ENCODE peak calls at places on chromosomes 4 and X, in six cellular contexts. One of them, this sample, is unnamed.

GRCh38 chr4:11189756-11190155 is 238.9 kb downstream of the HS3ST1 start:
- DNase-seq in activated naive CD4-positive, alpha-beta T cell treated with anti-CD3 and anti-CD28 coated beads, Interleukin-2, amount 50 U/mL, for 72 hours: no peak
- DNase-seq in mammary epithelial cell: no peak
- DNase-seq in uterus: no peak
- DNase-seq in DMS153: no peak
- DNase-seq in transverse colon: no peak
- DNase-seq in this sample: no peak

GRCh38 chr4:88217169-88217568 is 58.7 kb upstream of the ABCG2 start:
- DNase-seq in DMS153: no peak
- DNase-seq in transverse colon: no peak
- DNase-seq in mammary epithelial cell: no peak
- DNase-seq in uterus: no peak
- DNase-seq in activated naive CD4-positive, alpha-beta T cell treated with anti-CD3 and anti-CD28 coated beads, Interleukin-2, amount 50 U/mL, for 72 hours: no peak
- DNase-seq in this sample: no peak

GRCh38 chrX:79169484-79169883 is 25.0 kb downstream of the GPR174 start:
- DNase-seq in activated naive CD4-positive, alpha-beta T cell treated with anti-CD3 and anti-CD28 coated beads, Interleukin-2, amount 50 U/mL, for 72 hours: no peak
- DNase-seq in uterus: no peak
- DNase-seq in mammary epithelial cell: no peak
- DNase-seq in DMS153: no peak
- DNase-seq in transverse colon: no peak
- DNase-seq in this sample: no peak

GRCh38 chr4:85370400-85371032 is 104.4 kb upstream of the ARHGAP24 start:
- DNase-seq in activated naive CD4-positive, alpha-beta T cell treated with anti-CD3 and anti-CD28 coated beads, Interleukin-2, amount 50 U/mL, for 72 hours: no peak
- DNase-seq in DMS153: peak
- DNase-seq in mammary epithelial cell: peak
- DNase-seq in transverse colon: peak
- DNase-seq in uterus: no peak
- DNase-seq in this sample: peak

GRCh38 chr4:121784975-121785374 is 16.1 kb upstream of the EXOSC9 start:
- DNase-seq in DMS153: no peak
- DNase-seq in mammary epithelial cell: peak
- DNase-seq in uterus: no peak
- DNase-seq in transverse colon: no peak
- DNase-seq in activated naive CD4-positive, alpha-beta T cell treated with anti-CD3 and anti-CD28 coated beads, Interleukin-2, amount 50 U/mL, for 72 hours: no peak
- DNase-seq in this sample: peak

GRCh38 chr4:98659106-98659592 is 738 bp upstream of the TSPAN5 start:
- DNase-seq in activated naive CD4-positive, alpha-beta T cell treated with anti-CD3 and anti-CD28 coated beads, Interleukin-2, amount 50 U/mL, for 72 hours: no peak
- DNase-seq in DMS153: peak
- DNase-seq in uterus: no peak
- DNase-seq in mammary epithelial cell: peak
- DNase-seq in transverse colon: no peak
- DNase-seq in this sample: no peak

GRCh38 chr4:88098993-88099752 is 59.3 kb downstream of the ABCG2 start:
- DNase-seq in transverse colon: no peak
- DNase-seq in uterus: no peak
- DNase-seq in activated naive CD4-positive, alpha-beta T cell treated with anti-CD3 and anti-CD28 coated beads, Interleukin-2, amount 50 U/mL, for 72 hours: no peak
- DNase-seq in DMS153: no peak
- DNase-seq in mammary epithelial cell: no peak
- DNase-seq in this sample: no peak

GRCh38 chrX:100658936-100659335 is 14.9 kb downstream of the SRPX2 start:
- DNase-seq in DMS153: no peak
- DNase-seq in mammary epithelial cell: no peak
- DNase-seq in uterus: no peak
- DNase-seq in transverse colon: no peak
- DNase-seq in activated naive CD4-positive, alpha-beta T cell treated with anti-CD3 and anti-CD28 coated beads, Interleukin-2, amount 50 U/mL, for 72 hours: no peak
- DNase-seq in this sample: no peak

GRCh38 chr4:142379277-142380051 is 466.6 kb downstream of the INPP4B start:
- DNase-seq in DMS153: no peak
- DNase-seq in mammary epithelial cell: peak
- DNase-seq in transverse colon: no peak
- DNase-seq in activated naive CD4-positive, alpha-beta T cell treated with anti-CD3 and anti-CD28 coated beads, Interleukin-2, amount 50 U/mL, for 72 hours: no peak
- DNase-seq in uterus: no peak
- DNase-seq in this sample: no peak

GRCh38 chr4:38266616-38267015 is 306.4 kb downstream of the PTTG2 start:
- DNase-seq in transverse colon: peak
- DNase-seq in activated naive CD4-positive, alpha-beta T cell treated with anti-CD3 and anti-CD28 coated beads, Interleukin-2, amount 50 U/mL, for 72 hours: no peak
- DNase-seq in DMS153: peak
- DNase-seq in uterus: no peak
- DNase-seq in mammary epithelial cell: peak
- DNase-seq in this sample: no peak

GRCh38 chrX:53479295-53479694 is 45.1 kb upstream of the HSD17B10 start:
- DNase-seq in uterus: no peak
- DNase-seq in transverse colon: no peak
- DNase-seq in DMS153: no peak
- DNase-seq in activated naive CD4-positive, alpha-beta T cell treated with anti-CD3 and anti-CD28 coated beads, Interleukin-2, amount 50 U/mL, for 72 hours: no peak
- DNase-seq in mammary epithelial cell: peak
- DNase-seq in this sample: no peak

GRCh38 chrX:129690435-129690834 is 35.7 kb upstream of the APLN start:
- DNase-seq in activated naive CD4-positive, alpha-beta T cell treated with anti-CD3 and anti-CD28 coated beads, Interleukin-2, amount 50 U/mL, for 72 hours: no peak
- DNase-seq in transverse colon: no peak
- DNase-seq in uterus: no peak
- DNase-seq in mammary epithelial cell: no peak
- DNase-seq in DMS153: no peak
- DNase-seq in this sample: no peak

GRCh38 chrX:141701081-141701480 is 2.5 kb upstream of the SPANXD start:
- DNase-seq in uterus: no peak
- DNase-seq in activated naive CD4-positive, alpha-beta T cell treated with anti-CD3 and anti-CD28 coated beads, Interleukin-2, amount 50 U/mL, for 72 hours: no peak
- DNase-seq in DMS153: no peak
- DNase-seq in mammary epithelial cell: peak
- DNase-seq in transverse colon: no peak
- DNase-seq in this sample: no peak

GRCh38 chr4:116925900-116926457 is 159.4 kb downstream of the TRAM1L1 start:
- DNase-seq in activated naive CD4-positive, alpha-beta T cell treated with anti-CD3 and anti-CD28 coated beads, Interleukin-2, amount 50 U/mL, for 72 hours: no peak
- DNase-seq in mammary epithelial cell: no peak
- DNase-seq in transverse colon: no peak
- DNase-seq in DMS153: no peak
- DNase-seq in uterus: no peak
- DNase-seq in this sample: no peak

GRCh38 chr4:137070614-137071013 is 461.7 kb downstream of the PCDH18 start:
- DNase-seq in transverse colon: no peak
- DNase-seq in activated naive CD4-positive, alpha-beta T cell treated with anti-CD3 and anti-CD28 coated beads, Interleukin-2, amount 50 U/mL, for 72 hours: no peak
- DNase-seq in DMS153: no peak
- DNase-seq in mammary epithelial cell: no peak
- DNase-seq in uterus: no peak
- DNase-seq in this sample: no peak

GRCh38 chrX:104253567-104254441 is 929 bp downstream of the ESX1 start:
- DNase-seq in transverse colon: no peak
- DNase-seq in uterus: no peak
- DNase-seq in DMS153: no peak
- DNase-seq in activated naive CD4-positive, alpha-beta T cell treated with anti-CD3 and anti-CD28 coated beads, Interleukin-2, amount 50 U/mL, for 72 hours: no peak
- DNase-seq in mammary epithelial cell: peak
- DNase-seq in this sample: no peak

GRCh38 chr4:182932651-182933050 is 15.5 kb upstream of the DCTD start:
- DNase-seq in uterus: no peak
- DNase-seq in mammary epithelial cell: no peak
- DNase-seq in transverse colon: no peak
- DNase-seq in activated naive CD4-positive, alpha-beta T cell treated with anti-CD3 and anti-CD28 coated beads, Interleukin-2, amount 50 U/mL, for 72 hours: no peak
- DNase-seq in DMS153: no peak
- DNase-seq in this sample: no peak

GRCh38 chr4:144399927-144400326 is 246.0 kb upstream of the HHIP start:
- DNase-seq in uterus: peak
- DNase-seq in activated naive CD4-positive, alpha-beta T cell treated with anti-CD3 and anti-CD28 coated beads, Interleukin-2, amount 50 U/mL, for 72 hours: no peak
- DNase-seq in mammary epithelial cell: peak
- DNase-seq in transverse colon: no peak
- DNase-seq in DMS153: peak
- DNase-seq in this sample: peak

GRCh38 chr4:90183254-90183653 is 56.1 kb downstream of the CCSER1 start:
- DNase-seq in transverse colon: peak
- DNase-seq in uterus: no peak
- DNase-seq in activated naive CD4-positive, alpha-beta T cell treated with anti-CD3 and anti-CD28 coated beads, Interleukin-2, amount 50 U/mL, for 72 hours: no peak
- DNase-seq in DMS153: peak
- DNase-seq in mammary epithelial cell: no peak
- DNase-seq in this sample: no peak

GRCh38 chr4:100117749-100118148 is 72.5 kb downstream of the DDIT4L start:
- DNase-seq in DMS153: no peak
- DNase-seq in mammary epithelial cell: no peak
- DNase-seq in uterus: no peak
- DNase-seq in activated naive CD4-positive, alpha-beta T cell treated with anti-CD3 and anti-CD28 coated beads, Interleukin-2, amount 50 U/mL, for 72 hours: no peak
- DNase-seq in transverse colon: no peak
- DNase-seq in this sample: no peak

GRCh38 chrX:38376747-38377146 is 24.3 kb downstream of the OTC start:
- DNase-seq in uterus: no peak
- DNase-seq in activated naive CD4-positive, alpha-beta T cell treated with anti-CD3 and anti-CD28 coated beads, Interleukin-2, amount 50 U/mL, for 72 hours: no peak
- DNase-seq in DMS153: no peak
- DNase-seq in mammary epithelial cell: no peak
- DNase-seq in transverse colon: no peak
- DNase-seq in this sample: no peak

GRCh38 chrX:44570524-44570923 is 27.9 kb upstream of the FUNDC1 start:
- DNase-seq in transverse colon: no peak
- DNase-seq in activated naive CD4-positive, alpha-beta T cell treated with anti-CD3 and anti-CD28 coated beads, Interleukin-2, amount 50 U/mL, for 72 hours: no peak
- DNase-seq in DMS153: no peak
- DNase-seq in mammary epithelial cell: peak
- DNase-seq in uterus: no peak
- DNase-seq in this sample: no peak

GRCh38 chr4:74374561-74375327 is 9.8 kb downstream of the EREG start:
- DNase-seq in uterus: no peak
- DNase-seq in transverse colon: peak
- DNase-seq in activated naive CD4-positive, alpha-beta T cell treated with anti-CD3 and anti-CD28 coated beads, Interleukin-2, amount 50 U/mL, for 72 hours: no peak
- DNase-seq in DMS153: no peak
- DNase-seq in mammary epithelial cell: peak
- DNase-seq in this sample: no peak

GRCh38 chr4:173504181-173504503 is 25.9 kb downstream of the HAND2 start:
- DNase-seq in mammary epithelial cell: no peak
- DNase-seq in transverse colon: no peak
- DNase-seq in uterus: peak
- DNase-seq in activated naive CD4-positive, alpha-beta T cell treated with anti-CD3 and anti-CD28 coated beads, Interleukin-2, amount 50 U/mL, for 72 hours: no peak
- DNase-seq in DMS153: no peak
- DNase-seq in this sample: no peak

GRCh38 chrX:153665726-153666306 is 7.8 kb downstream of the PNCK start:
- DNase-seq in transverse colon: no peak
- DNase-seq in DMS153: no peak
- DNase-seq in activated naive CD4-positive, alpha-beta T cell treated with anti-CD3 and anti-CD28 coated beads, Interleukin-2, amount 50 U/mL, for 72 hours: no peak
- DNase-seq in uterus: no peak
- DNase-seq in mammary epithelial cell: no peak
- DNase-seq in this sample: no peak

GRCh38 chr4:8392591-8393190 is 47.8 kb downstream of the ACOX3 start:
- DNase-seq in DMS153: no peak
- DNase-seq in mammary epithelial cell: no peak
- DNase-seq in transverse colon: no peak
- DNase-seq in activated naive CD4-positive, alpha-beta T cell treated with anti-CD3 and anti-CD28 coated beads, Interleukin-2, amount 50 U/mL, for 72 hours: peak
- DNase-seq in uterus: no peak
- DNase-seq in this sample: no peak

GRCh38 chr4:56611501-56611900 is 69.6 kb downstream of the HOPX start:
- DNase-seq in mammary epithelial cell: no peak
- DNase-seq in DMS153: no peak
- DNase-seq in transverse colon: no peak
- DNase-seq in uterus: no peak
- DNase-seq in activated naive CD4-positive, alpha-beta T cell treated with anti-CD3 and anti-CD28 coated beads, Interleukin-2, amount 50 U/mL, for 72 hours: no peak
- DNase-seq in this sample: no peak

GRCh38 chrX:82648062-82648461 is 860.0 kb upstream of the POU3F4 start:
- DNase-seq in uterus: no peak
- DNase-seq in mammary epithelial cell: peak
- DNase-seq in transverse colon: no peak
- DNase-seq in DMS153: no peak
- DNase-seq in activated naive CD4-positive, alpha-beta T cell treated with anti-CD3 and anti-CD28 coated beads, Interleukin-2, amount 50 U/mL, for 72 hours: no peak
- DNase-seq in this sample: no peak

GRCh38 chr4:20311863-20312262 is 60.2 kb downstream of the SLIT2 start:
- DNase-seq in uterus: no peak
- DNase-seq in activated naive CD4-positive, alpha-beta T cell treated with anti-CD3 and anti-CD28 coated beads, Interleukin-2, amount 50 U/mL, for 72 hours: no peak
- DNase-seq in DMS153: no peak
- DNase-seq in transverse colon: no peak
- DNase-seq in mammary epithelial cell: no peak
- DNase-seq in this sample: no peak

GRCh38 chr4:125187621-125188176 is 127.1 kb upstream of the FAT4 start:
- DNase-seq in uterus: no peak
- DNase-seq in mammary epithelial cell: peak
- DNase-seq in transverse colon: no peak
- DNase-seq in DMS153: no peak
- DNase-seq in activated naive CD4-positive, alpha-beta T cell treated with anti-CD3 and anti-CD28 coated beads, Interleukin-2, amount 50 U/mL, for 72 hours: no peak
- DNase-seq in this sample: no peak

GRCh38 chr4:62407534-62407933 is 1207.4 kb downstream of the ADGRL3 start:
- DNase-seq in mammary epithelial cell: no peak
- DNase-seq in transverse colon: no peak
- DNase-seq in uterus: no peak
- DNase-seq in activated naive CD4-positive, alpha-beta T cell treated with anti-CD3 and anti-CD28 coated beads, Interleukin-2, amount 50 U/mL, for 72 hours: no peak
- DNase-seq in DMS153: no peak
- DNase-seq in this sample: no peak

This sample was measured in mucosa of gallbladder.